ENCODE peak calls at places on chromosomes 13 and 19, in four cellular contexts. Z, J, V and P are unnamed samples.

GRCh38 chr19:41309225-41310030 is 544 bp upstream of the CCDC97 start:
- DNase-seq in Z (no peak), J (no peak), V (no peak), P (no peak)

GRCh38 chr19:44689290-44690130 is 9.4 kb upstream of the CEACAM16 start:
- DNase-seq in Z (no peak), J (peak; percentile 72), V (peak; percentile 63), P (peak; percentile 89)

GRCh38 chr19:18301718-18302111 is 20.3 kb upstream of the JUND start:
- DNase-seq in Z (no peak), J (no peak), V (no peak), P (no peak)

GRCh38 chr19:44684892-44685847 is 13.8 kb upstream of the CEACAM16 start:
- DNase-seq in Z (no peak), J (peak; percentile 26), V (peak; percentile 37), P (peak; percentile 60)

GRCh38 chr13:54536112-54536511 is 1507.5 kb downstream of the OLFM4 start:
- DNase-seq in Z (no peak), J (no peak), V (no peak), P (peak; percentile 74)

GRCh38 chr19:16370671-16371391 is 46.2 kb downstream of the KLF2 start:
- DNase-seq in Z (no peak), J (no peak), V (no peak), P (no peak)

GRCh38 chr19:43759515-43759914 is 4.8 kb upstream of the SMG9 start:
- DNase-seq in Z (no peak), J (peak; percentile 39), V (peak; percentile 23), P (peak; percentile 59)

GRCh38 chr19:48513289-48514122 is 1.9 kb upstream of the LMTK3 start:
- DNase-seq in Z (no peak), J (peak; percentile 67), V (peak; percentile 58), P (peak; percentile 98)

GRCh38 chr19:13692096-13692495 is 72.2 kb upstream of the MRI1 start:
- DNase-seq in Z (no peak), J (no peak), V (no peak), P (no peak)

GRCh38 chr13:75486146-75486545 is 4.2 kb upstream of the TBC1D4 start:
- DNase-seq in Z (no peak), J (no peak), V (peak; percentile 35), P (peak; percentile 19)

DNA sequence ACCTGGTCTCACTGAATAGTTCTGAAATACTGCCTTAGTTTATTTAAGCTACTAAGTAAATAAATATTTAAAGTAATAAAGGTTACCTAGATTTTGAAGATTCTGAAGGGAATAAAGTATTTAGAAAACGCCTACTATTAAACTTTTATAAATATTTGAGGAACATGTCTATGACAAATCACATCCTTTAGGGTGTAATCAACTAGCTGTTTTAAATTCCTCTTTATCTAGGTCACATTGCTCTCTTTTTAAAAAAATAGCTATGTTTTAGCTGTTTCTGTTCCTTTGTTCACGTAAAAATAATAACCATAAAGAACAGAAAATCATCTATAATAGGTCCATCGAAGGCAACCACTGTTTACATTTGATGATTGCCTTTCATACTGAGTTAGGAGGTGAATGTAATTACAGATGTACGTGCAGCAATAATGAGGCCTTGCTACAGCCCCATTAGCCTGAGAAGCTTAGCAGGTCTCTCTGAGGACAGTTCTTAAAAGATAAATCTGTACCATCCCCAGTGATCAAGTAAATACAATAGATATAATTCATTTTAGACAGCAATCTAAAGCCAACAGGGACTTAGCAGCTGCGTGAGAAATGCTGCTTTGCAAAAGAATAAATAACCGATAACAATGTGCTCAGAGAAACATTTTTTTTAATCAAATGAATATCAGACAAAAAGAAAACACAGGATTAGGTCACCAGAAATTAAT is 449.5 kb downstream of the LIG4 start:
- DNase-seq in Z (no peak), J (no peak), V (no peak), P (no peak)
- H2AFZ ChIP-seq in Z (no peak overlapping the region), J (no peak overlapping the region), V (no peak overlapping the region), P (no peak overlapping the region)

DNA sequence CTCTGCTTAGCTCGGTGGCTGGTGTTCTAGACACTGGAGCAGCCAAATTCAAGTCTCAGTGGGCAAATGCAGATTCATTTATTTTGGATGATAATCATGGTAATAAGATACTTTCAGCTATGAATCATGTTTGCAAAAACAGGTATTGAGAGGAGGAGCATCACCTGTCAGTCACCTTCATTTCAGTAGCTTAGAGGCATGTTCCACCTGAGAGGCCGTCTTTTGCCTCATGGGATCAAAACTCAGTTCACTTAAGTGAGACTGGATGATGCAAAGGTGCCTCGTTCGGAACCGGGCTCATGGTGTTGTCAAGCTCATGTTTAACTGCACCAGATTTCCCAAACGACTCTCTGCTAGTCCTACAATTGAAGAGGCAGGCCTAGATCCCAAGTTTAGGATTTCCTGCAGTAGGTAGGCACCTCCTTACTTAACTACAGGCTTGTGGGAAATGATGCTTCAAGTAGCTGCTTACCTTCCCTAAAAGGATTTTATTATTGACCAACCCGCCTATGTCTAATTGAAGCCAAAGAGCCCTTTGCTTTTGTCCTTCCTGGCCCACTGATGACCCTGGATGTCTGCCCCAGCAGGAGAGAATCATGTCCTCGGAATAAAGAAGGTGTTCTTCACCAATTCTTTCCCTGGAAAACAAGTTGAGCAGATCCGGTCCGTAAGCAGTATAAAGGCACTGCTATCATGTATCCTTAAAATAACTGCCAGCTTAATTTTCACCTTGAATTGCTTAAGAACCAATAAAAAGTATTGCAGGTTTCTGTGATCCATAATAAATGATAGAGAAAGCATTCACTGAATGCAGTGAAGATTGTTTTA is 60.0 kb downstream of the ZAR1L start:
- DNase-seq in Z (no peak), J (no peak), V (peak; percentile 58), P (no peak)
- H3K27ac ChIP-seq in Z (no peak overlapping the region), J (no peak overlapping the region), V (peak overlapping the region; percentile 92), P (no peak overlapping the region)

DNA sequence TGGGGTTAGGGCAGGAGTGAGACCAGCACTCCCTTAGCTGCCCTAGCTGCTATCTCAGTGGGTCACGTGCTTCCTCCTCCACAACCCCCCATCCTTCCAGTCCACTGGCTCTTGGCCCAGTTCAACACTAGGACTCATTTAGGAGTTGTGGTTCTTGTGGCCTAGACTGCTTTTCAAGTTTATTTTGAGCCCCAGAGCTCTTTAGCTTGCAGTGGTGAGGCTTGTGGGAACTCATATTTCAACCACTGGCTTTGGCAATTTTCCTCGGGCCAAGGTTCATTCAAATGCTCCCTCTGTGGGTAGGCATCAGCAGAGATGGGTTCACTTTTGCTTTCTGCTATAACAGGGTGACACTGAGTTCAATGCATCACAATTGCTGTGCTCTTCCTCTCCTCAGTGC is 436.2 kb upstream of the SLITRK5 start:
- DNase-seq in Z (no peak), J (no peak), V (no peak), P (no peak)
- TF ChIP-seq JUNB in Z (no peak), J (no peak), V (no peak), P (no peak)

GRCh38 chr19:38149597-38149996 is 74.4 kb downstream of the DPF1 start:
- DNase-seq in Z (no peak), J (peak; percentile 43), V (no peak), P (peak; percentile 44)

GRCh38 chr19:38144667-38145066 is 79.4 kb downstream of the DPF1 start:
- DNase-seq in Z (no peak), J (no peak), V (no peak), P (no peak)

GRCh38 chr19:38145627-38146026 is 78.4 kb downstream of the DPF1 start:
- DNase-seq in Z (no peak), J (no peak), V (no peak), P (no peak)

GRCh38 chr19:38151242-38151641 is 72.8 kb downstream of the DPF1 start:
- DNase-seq in Z (no peak), J (no peak), V (no peak), P (no peak)

DNA sequence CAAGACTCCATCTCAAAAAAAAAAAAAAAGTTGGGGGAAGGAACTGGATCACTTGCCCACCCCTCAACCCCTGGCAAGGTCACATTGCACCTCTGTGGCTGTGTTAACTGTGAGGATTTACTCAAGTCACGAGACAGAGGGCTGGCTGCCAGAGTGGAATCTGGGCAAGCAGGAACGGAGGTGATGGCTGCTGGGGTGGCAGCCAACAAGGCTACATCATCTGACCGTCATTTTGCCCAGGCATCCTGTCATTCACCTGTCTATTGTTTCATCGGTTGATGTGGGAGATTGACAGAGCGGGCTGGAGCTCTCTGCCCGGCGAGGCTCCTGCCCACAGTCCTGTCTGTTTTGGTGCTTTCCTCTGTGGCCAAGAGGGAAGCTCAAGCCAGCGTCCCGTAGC is 75.7 kb downstream of the DPF1 start:
- DNase-seq in Z (no peak), J (no peak), V (no peak), P (no peak)
- H2AFZ ChIP-seq in Z (no peak overlapping the region), J (no peak overlapping the region), V (no peak overlapping the region), P (no peak overlapping the region)

GRCh38 chr19:47511681-47512080 is 3.2 kb downstream of the NAPA start:
- DNase-seq in Z (no peak), J (no peak), V (no peak), P (no peak)
- H3K27ac ChIP-seq in Z (no peak overlapping the region), J (no peak overlapping the region), V (no peak overlapping the region), P (no peak overlapping the region)

DNA sequence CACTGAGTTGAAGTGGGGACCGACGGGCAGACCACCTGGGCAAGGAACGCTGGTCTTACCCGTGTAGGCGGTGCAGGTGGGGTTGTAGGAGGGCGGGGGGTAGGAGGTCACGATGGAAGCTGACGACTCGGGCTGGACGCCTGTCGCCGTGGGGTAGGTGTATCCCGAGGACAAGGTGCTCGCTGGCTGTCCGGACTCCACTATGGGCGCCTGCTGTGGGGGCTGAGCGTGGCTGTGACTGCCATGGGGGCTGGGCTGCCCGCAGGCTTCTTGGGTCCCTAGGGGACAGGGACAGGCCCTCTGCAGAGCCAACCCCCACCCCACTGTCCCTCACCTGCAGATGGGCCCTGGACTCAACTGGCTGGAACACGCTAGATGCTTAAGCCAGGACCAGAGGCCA is 37.2 kb downstream of the ZFR2 start:
- DNase-seq in Z (no peak), J (no peak), V (no peak), P (no peak)
- TF ChIP-seq JUNB in Z (no peak), J (no peak), V (no peak), P (no peak)

DNA sequence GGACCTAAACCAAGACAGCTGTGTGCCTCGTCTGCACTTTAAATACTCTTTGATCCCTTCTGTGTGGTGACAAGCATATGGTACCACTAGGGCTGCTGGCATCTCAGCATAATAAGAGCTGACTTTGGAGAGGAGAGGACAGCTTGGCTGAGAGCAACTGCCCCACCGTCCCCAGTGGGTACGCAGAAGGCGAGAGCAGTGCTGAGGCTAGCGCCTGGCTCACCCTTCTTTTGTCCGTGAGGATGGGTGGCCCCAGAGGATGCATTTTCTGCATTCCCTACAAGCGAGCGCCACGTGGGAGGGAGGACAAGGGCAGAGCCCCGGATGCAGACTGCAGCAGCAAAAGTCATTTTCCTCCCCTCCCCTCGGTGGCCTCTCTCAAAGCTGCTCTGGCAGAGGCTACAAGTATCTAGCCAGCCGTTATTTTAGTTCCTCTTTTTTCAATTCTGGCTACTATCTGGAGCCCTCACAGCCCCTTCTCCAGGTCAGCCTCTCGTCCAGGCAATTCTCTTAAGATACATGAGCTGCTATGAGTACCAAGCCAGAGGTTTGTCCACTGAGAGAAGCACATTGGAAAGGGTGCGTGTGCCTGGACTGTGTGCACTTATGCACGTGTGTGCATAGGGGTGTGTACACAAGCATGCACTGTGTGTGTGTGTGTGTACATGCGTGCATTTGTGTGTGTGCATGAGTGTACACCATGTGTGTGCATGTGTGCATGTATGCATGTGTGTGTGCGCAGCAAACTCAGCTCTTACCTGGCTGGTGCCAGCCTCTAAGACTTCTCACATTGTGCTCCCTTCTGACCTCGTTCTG is 51.3 kb downstream of the RAB20 start:
- DNase-seq in Z (no peak), J (peak; percentile 36), V (no peak), P (no peak)
- H2AFZ ChIP-seq in Z (no peak overlapping the region), J (peak overlapping the region; percentile 83), V (no peak overlapping the region), P (no peak overlapping the region)

GRCh38 chr13:33107403-33107760 is 91.2 kb downstream of the KL start:
- DNase-seq in Z (no peak), J (no peak), V (no peak), P (no peak)
- H3K27ac ChIP-seq in Z (peak overlapping the region; percentile 61), J (no peak overlapping the region), V (no peak overlapping the region), P (no peak overlapping the region)